ENCODE peak calls at places on chromosomes 7 and 10, in eight cellular contexts. One of them, this sample, is unnamed.

GRCh38 chr10:43105119-43105792 is 28.4 kb downstream of the RET start:
- DNase-seq in HepG2: peak; percentile 36
- DNase-seq in Panc1: peak; percentile 45
- DNase-seq in GM23338: peak; percentile 92
- DNase-seq in stomach: peak; percentile 75
- DNase-seq in breast epithelium: peak; percentile 31
- DNase-seq in transverse colon: peak; percentile 75
- DNase-seq in sigmoid colon: peak; percentile 89
- DNase-seq in this sample: no peak

GRCh38 chr10:10824611-10825148 is 193.0 kb upstream of the CELF2 start:
- DNase-seq in HepG2: no peak
- DNase-seq in Panc1: no peak
- DNase-seq in GM23338: no peak
- DNase-seq in stomach: no peak
- DNase-seq in breast epithelium: peak; percentile 21
- DNase-seq in transverse colon: peak; percentile 23
- DNase-seq in sigmoid colon: peak; percentile 83
- DNase-seq in this sample: no peak

GRCh38 chr10:84427903-84428650 is 99.7 kb downstream of the CCSER2 start:
- DNase-seq in HepG2: peak; percentile 15
- DNase-seq in Panc1: no peak
- DNase-seq in GM23338: no peak
- DNase-seq in stomach: peak; percentile 34
- DNase-seq in breast epithelium: no peak
- DNase-seq in transverse colon: no peak
- DNase-seq in sigmoid colon: no peak
- DNase-seq in this sample: no peak

GRCh38 chr10:99329891-99330674 is 927 bp downstream of the CNNM1 start:
- DNase-seq in HepG2: no peak
- DNase-seq in Panc1: no peak
- DNase-seq in GM23338: peak; percentile 59
- DNase-seq in stomach: peak; percentile 48
- DNase-seq in breast epithelium: no peak
- DNase-seq in transverse colon: no peak
- DNase-seq in sigmoid colon: peak; percentile 69
- DNase-seq in this sample: no peak

GRCh38 chr7:35253680-35254495 is at the start of gene TBX20:
- DNase-seq in HepG2: no peak
- DNase-seq in Panc1: no peak
- DNase-seq in GM23338: peak; percentile 82
- DNase-seq in stomach: peak; percentile 35
- DNase-seq in breast epithelium: no peak
- DNase-seq in transverse colon: peak; percentile 51
- DNase-seq in sigmoid colon: no peak
- DNase-seq in this sample: no peak

GRCh38 chr10:122338609-122339441 is 35.7 kb upstream of the PLEKHA1 start:
- DNase-seq in HepG2: no peak
- DNase-seq in Panc1: no peak
- DNase-seq in GM23338: no peak
- DNase-seq in stomach: no peak
- DNase-seq in breast epithelium: no peak
- DNase-seq in transverse colon: peak; percentile 61
- DNase-seq in sigmoid colon: no peak
- DNase-seq in this sample: no peak

GRCh38 chr10:5603091-5603847 is 63.1 kb downstream of the ASB13 start:
- DNase-seq in HepG2: no peak
- DNase-seq in Panc1: no peak
- DNase-seq in GM23338: no peak
- DNase-seq in stomach: no peak
- DNase-seq in breast epithelium: no peak
- DNase-seq in transverse colon: no peak
- DNase-seq in sigmoid colon: no peak
- DNase-seq in this sample: no peak

GRCh38 chr10:133324198-133324792 is 12.4 kb downstream of the CALY start:
- DNase-seq in HepG2: peak; percentile 62
- DNase-seq in Panc1: no peak
- DNase-seq in GM23338: peak; percentile 84
- DNase-seq in stomach: peak; percentile 87
- DNase-seq in breast epithelium: peak; percentile 62
- DNase-seq in transverse colon: peak; percentile 84
- DNase-seq in sigmoid colon: no peak
- DNase-seq in this sample: no peak

GRCh38 chr7:69166979-69167516 is 431.2 kb upstream of the AUTS2 start:
- DNase-seq in HepG2: no peak
- DNase-seq in Panc1: no peak
- DNase-seq in GM23338: peak; percentile 1
- DNase-seq in stomach: no peak
- DNase-seq in breast epithelium: no peak
- DNase-seq in transverse colon: no peak
- DNase-seq in sigmoid colon: no peak
- DNase-seq in this sample: no peak

GRCh38 chr10:1240341-1240775 is 184.2 kb downstream of the WDR37 start:
- DNase-seq in HepG2: no peak
- DNase-seq in Panc1: no peak
- DNase-seq in GM23338: peak; percentile 76
- DNase-seq in stomach: no peak
- DNase-seq in breast epithelium: no peak
- DNase-seq in transverse colon: peak; percentile 12
- DNase-seq in sigmoid colon: no peak
- DNase-seq in this sample: no peak

GRCh38 chr10:85614981-85615380 is 751.6 kb downstream of the GRID1 start:
- DNase-seq in HepG2: no peak
- DNase-seq in Panc1: no peak
- DNase-seq in GM23338: no peak
- DNase-seq in stomach: no peak
- DNase-seq in breast epithelium: no peak
- DNase-seq in transverse colon: no peak
- DNase-seq in sigmoid colon: no peak
- DNase-seq in this sample: no peak

GRCh38 chr7:106566672-106567071 is 94.3 kb downstream of the CCDC71L start:
- DNase-seq in HepG2: no peak
- DNase-seq in Panc1: no peak
- DNase-seq in GM23338: no peak
- DNase-seq in stomach: no peak
- DNase-seq in breast epithelium: no peak
- DNase-seq in transverse colon: no peak
- DNase-seq in sigmoid colon: no peak
- DNase-seq in this sample: peak; percentile 24

GRCh38 chr10:87700031-87700796 is 40.5 kb downstream of the PAPSS2 start:
- DNase-seq in HepG2: no peak
- DNase-seq in Panc1: no peak
- DNase-seq in GM23338: no peak
- DNase-seq in stomach: no peak
- DNase-seq in breast epithelium: no peak
- DNase-seq in transverse colon: no peak
- DNase-seq in sigmoid colon: no peak
- DNase-seq in this sample: no peak

GRCh38 chr10:101777857-101778145 is 1.9 kb upstream of the FGF8 start:
- DNase-seq in HepG2: no peak
- DNase-seq in Panc1: no peak
- DNase-seq in GM23338: no peak
- DNase-seq in stomach: peak; percentile 25
- DNase-seq in breast epithelium: no peak
- DNase-seq in transverse colon: no peak
- DNase-seq in sigmoid colon: peak; percentile 42
- DNase-seq in this sample: no peak

GRCh38 chr10:132746801-132747625 is 38.9 kb downstream of the NKX6-2 start:
- DNase-seq in HepG2: no peak
- DNase-seq in Panc1: no peak
- DNase-seq in GM23338: peak; percentile 50
- DNase-seq in stomach: no peak
- DNase-seq in breast epithelium: no peak
- DNase-seq in transverse colon: no peak
- DNase-seq in sigmoid colon: no peak
- DNase-seq in this sample: no peak

GRCh38 chr7:133512560-133512959 is 259.7 kb downstream of the EXOC4 start:
- DNase-seq in HepG2: no peak
- DNase-seq in Panc1: peak; percentile 55
- DNase-seq in GM23338: no peak
- DNase-seq in stomach: no peak
- DNase-seq in breast epithelium: no peak
- DNase-seq in transverse colon: no peak
- DNase-seq in sigmoid colon: no peak
- DNase-seq in this sample: no peak

GRCh38 chr7:117751775-117752174 is 121.5 kb downstream of the CTTNBP2 start:
- DNase-seq in HepG2: no peak
- DNase-seq in Panc1: no peak
- DNase-seq in GM23338: no peak
- DNase-seq in stomach: no peak
- DNase-seq in breast epithelium: no peak
- DNase-seq in transverse colon: no peak
- DNase-seq in sigmoid colon: no peak
- DNase-seq in this sample: no peak

GRCh38 chr10:52232561-52233350 is 81.3 kb upstream of the DKK1 start:
- DNase-seq in HepG2: peak; percentile 7
- DNase-seq in Panc1: no peak
- DNase-seq in GM23338: no peak
- DNase-seq in stomach: no peak
- DNase-seq in breast epithelium: no peak
- DNase-seq in transverse colon: peak; percentile 15
- DNase-seq in sigmoid colon: no peak
- DNase-seq in this sample: no peak

GRCh38 chr7:12951397-12951801 is 264.0 kb downstream of the ARL4A start:
- DNase-seq in HepG2: no peak
- DNase-seq in Panc1: peak; percentile 42
- DNase-seq in GM23338: no peak
- DNase-seq in stomach: no peak
- DNase-seq in breast epithelium: no peak
- DNase-seq in transverse colon: no peak
- DNase-seq in sigmoid colon: no peak
- DNase-seq in this sample: no peak

GRCh38 chr7:114502454-114503254 is 88.0 kb downstream of the FOXP2 start:
- DNase-seq in HepG2: no peak
- DNase-seq in Panc1: no peak
- DNase-seq in GM23338: no peak
- DNase-seq in stomach: no peak
- DNase-seq in breast epithelium: no peak
- DNase-seq in transverse colon: no peak
- DNase-seq in sigmoid colon: no peak
- DNase-seq in this sample: no peak

GRCh38 chr10:34638405-34639054 is 176.6 kb downstream of the PARD3 start:
- DNase-seq in HepG2: peak; percentile 56
- DNase-seq in Panc1: peak; percentile 61
- DNase-seq in GM23338: peak; percentile 89
- DNase-seq in stomach: peak; percentile 84
- DNase-seq in breast epithelium: peak; percentile 70
- DNase-seq in transverse colon: peak; percentile 82
- DNase-seq in sigmoid colon: peak; percentile 95
- DNase-seq in this sample: peak; percentile 95

GRCh38 chr10:73650537-73651331 is 5.1 kb downstream of the SYNPO2L start:
- DNase-seq in HepG2: no peak
- DNase-seq in Panc1: no peak
- DNase-seq in GM23338: no peak
- DNase-seq in stomach: no peak
- DNase-seq in breast epithelium: no peak
- DNase-seq in transverse colon: no peak
- DNase-seq in sigmoid colon: no peak
- DNase-seq in this sample: no peak

GRCh38 chr7:27030393-27031001 is 65.3 kb downstream of the HOXA1 start:
- DNase-seq in HepG2: no peak
- DNase-seq in Panc1: no peak
- DNase-seq in GM23338: peak; percentile 47
- DNase-seq in stomach: no peak
- DNase-seq in breast epithelium: no peak
- DNase-seq in transverse colon: no peak
- DNase-seq in sigmoid colon: no peak
- DNase-seq in this sample: no peak

GRCh38 chr7:113099284-113099919 is 12.8 kb upstream of the GPR85 start:
- DNase-seq in HepG2: no peak
- DNase-seq in Panc1: no peak
- DNase-seq in GM23338: peak; percentile 79
- DNase-seq in stomach: no peak
- DNase-seq in breast epithelium: no peak
- DNase-seq in transverse colon: no peak
- DNase-seq in sigmoid colon: no peak
- DNase-seq in this sample: no peak

GRCh38 chr7:116540743-116541142 is 15.9 kb downstream of the CAV1 start:
- DNase-seq in HepG2: peak; percentile 6
- DNase-seq in Panc1: no peak
- DNase-seq in GM23338: no peak
- DNase-seq in stomach: no peak
- DNase-seq in breast epithelium: no peak
- DNase-seq in transverse colon: no peak
- DNase-seq in sigmoid colon: no peak
- DNase-seq in this sample: no peak
- H3K4me1 ChIP-seq in HepG2: peaks cover 10% of the 10 kb centered on the region
- H3K4me1 ChIP-seq in Panc1: peaks cover 83% of the 10 kb centered on the region
- H3K4me1 ChIP-seq in GM23338: no peaks in the 10 kb centered on the region
- H3K4me1 ChIP-seq in stomach: no peaks in the 10 kb centered on the region
- H3K4me1 ChIP-seq in breast epithelium: no peaks in the 10 kb centered on the region
- H3K4me1 ChIP-seq in transverse colon: peaks cover 13% of the 10 kb centered on the region
- H3K4me1 ChIP-seq in sigmoid colon: peaks cover 86% of the 10 kb centered on the region
- H3K4me1 ChIP-seq in this sample: peaks cover 100% of the 10 kb centered on the region

GRCh38 chr7:3897430-3898385 is 596.7 kb downstream of the SDK1 start:
- DNase-seq in HepG2: peak; percentile 29
- DNase-seq in Panc1: peak; percentile 35
- DNase-seq in GM23338: peak; percentile 64
- DNase-seq in stomach: peak; percentile 34
- DNase-seq in breast epithelium: no peak
- DNase-seq in transverse colon: peak; percentile 34
- DNase-seq in sigmoid colon: no peak
- DNase-seq in this sample: peak; percentile 74
- TF ChIP-seq POLR2AphosphoS5 in HepG2: no peak
- TF ChIP-seq POLR2AphosphoS5 in Panc1: no peak
- TF ChIP-seq POLR2AphosphoS5 in GM23338: no peak
- TF ChIP-seq POLR2AphosphoS5 in stomach: no peak
- TF ChIP-seq POLR2AphosphoS5 in breast epithelium: no peak
- TF ChIP-seq POLR2AphosphoS5 in transverse colon: no peak
- TF ChIP-seq POLR2AphosphoS5 in sigmoid colon: no peak
- TF ChIP-seq POLR2AphosphoS5 in this sample: no peak

DNA sequence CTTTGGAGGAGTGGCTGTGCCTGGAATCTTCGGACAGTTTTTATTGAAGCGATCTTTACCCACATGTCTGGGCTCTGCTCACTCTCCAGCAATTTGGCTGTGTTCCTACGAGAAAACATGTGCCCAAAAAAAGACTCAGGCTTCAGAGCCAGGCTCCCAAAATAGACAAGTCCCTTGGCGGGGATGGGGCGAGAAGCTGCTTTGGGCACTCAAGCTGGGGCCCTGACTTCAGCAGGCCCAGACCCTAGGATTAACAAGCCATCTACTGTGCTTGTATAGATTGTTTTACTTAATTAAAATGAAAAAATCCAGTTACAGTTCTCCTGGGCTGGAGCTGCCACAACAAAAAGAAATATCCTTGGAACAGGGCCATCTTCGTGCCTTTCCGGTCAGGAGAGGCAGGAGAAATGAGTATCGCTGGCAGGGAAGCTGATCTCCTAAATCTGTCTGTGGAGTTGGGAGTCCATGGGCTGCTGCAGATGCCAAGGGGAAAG is 51.4 kb upstream of the PDCD4 start:
- DNase-seq in HepG2: no peak
- DNase-seq in Panc1: no peak
- DNase-seq in GM23338: no peak
- DNase-seq in stomach: no peak
- DNase-seq in breast epithelium: peak; percentile 63
- DNase-seq in transverse colon: no peak
- DNase-seq in sigmoid colon: peak; percentile 95
- DNase-seq in this sample: no peak
- H3K4me1 ChIP-seq in HepG2: peaks cover 50% of the 10 kb centered on the region
- H3K4me1 ChIP-seq in Panc1: no peaks in the 10 kb centered on the region
- H3K4me1 ChIP-seq in GM23338: peaks cover 17% of the 10 kb centered on the region
- H3K4me1 ChIP-seq in stomach: peaks cover 61% of the 10 kb centered on the region
- H3K4me1 ChIP-seq in breast epithelium: peaks cover 3% of the 10 kb centered on the region
- H3K4me1 ChIP-seq in transverse colon: peaks cover 47% of the 10 kb centered on the region
- H3K4me1 ChIP-seq in sigmoid colon: peaks cover 82% of the 10 kb centered on the region
- H3K4me1 ChIP-seq in this sample: peaks cover 80% of the 10 kb centered on the region

GRCh38 chr10:17768957-17769356 is 17.0 kb downstream of the TMEM236 start:
- DNase-seq in HepG2: no peak
- DNase-seq in Panc1: no peak
- DNase-seq in GM23338: no peak
- DNase-seq in stomach: no peak
- DNase-seq in breast epithelium: no peak
- DNase-seq in transverse colon: no peak
- DNase-seq in sigmoid colon: no peak
- DNase-seq in this sample: no peak
- TF ChIP-seq POLR2AphosphoS5 in HepG2: no peak
- TF ChIP-seq POLR2AphosphoS5 in Panc1: no peak
- TF ChIP-seq POLR2AphosphoS5 in GM23338: no peak
- TF ChIP-seq POLR2AphosphoS5 in stomach: no peak
- TF ChIP-seq POLR2AphosphoS5 in breast epithelium: no peak
- TF ChIP-seq POLR2AphosphoS5 in transverse colon: no peak
- TF ChIP-seq POLR2AphosphoS5 in sigmoid colon: no peak
- TF ChIP-seq POLR2AphosphoS5 in this sample: no peak